ENCODE peak calls at places on chromosomes 13 and 19, in six cellular contexts. Y is lower leg skin, S is A549, L is body of pancreas, C is heart left ventricle, G is esophagus squamous epithelium. U is an unnamed sample.

GRCh38 chr13:24085662-24086061 is 74.9 kb upstream of the SPATA13 start:
- DNase-seq in Y (no peak), C (no peak), G (no peak), S (no peak), L (peak), U (no peak)

GRCh38 chr13:75825161-75825560 is 189.0 kb downstream of the LMO7 start:
- DNase-seq in C (no peak), S (no peak), G (no peak), Y (no peak), L (no peak), U (no peak)

GRCh38 chr13:57946361-57946760 is 314.8 kb downstream of the PCDH17 start:
- DNase-seq in G (no peak), Y (no peak), C (no peak), L (no peak), S (no peak), U (no peak)

GRCh38 chr13:96817336-96817941 is 176.8 kb downstream of the OXGR1 start:
- DNase-seq in L (no peak), Y (no peak), G (no peak), C (no peak), S (no peak), U (no peak)

GRCh38 chr19:31391518-31391917 is 42.3 kb upstream of the TSHZ3 start:
- DNase-seq in G (no peak), Y (no peak), C (no peak), S (no peak), L (no peak), U (no peak)

GRCh38 chr13:64075543-64076271 is 2660.1 kb upstream of the PCDH20 start:
- DNase-seq in G (no peak), C (peak), Y (no peak), L (no peak), S (no peak), U (no peak)

GRCh38 chr19:53908106-53908932 is 759 bp upstream of the CACNG7 start:
- DNase-seq in L (peak), C (no peak), S (peak), G (no peak), Y (no peak), U (peak)

GRCh38 chr13:80870186-80870585 is 529.3 kb upstream of the SPRY2 start:
- DNase-seq in S (no peak), Y (no peak), L (no peak), C (no peak), G (no peak), U (no peak)

GRCh38 chr19:54179921-54180452 is 7.0 kb upstream of the TMC4 start:
- DNase-seq in L (peak), C (no peak), G (no peak), S (no peak), Y (no peak), U (no peak)

GRCh38 chr19:10290876-10291553 is 1.3 kb downstream of the ICAM5 start:
- DNase-seq in Y (peak), C (peak), S (no peak), L (peak), G (no peak), U (no peak)

GRCh38 chr19:35872180-35872579 is 3.8 kb downstream of the APLP1 start:
- DNase-seq in L (no peak), S (no peak), G (no peak), Y (no peak), C (no peak), U (no peak)

GRCh38 chr19:4233282-4233853 is 4.0 kb downstream of the EBI3 start:
- DNase-seq in G (no peak), Y (no peak), S (no peak), C (peak), L (peak), U (no peak)

GRCh38 chr13:30898721-30899188 is 7.3 kb upstream of the MEDAG start:
- DNase-seq in G (no peak), S (no peak), L (no peak), Y (peak), C (no peak), U (no peak)

DNA sequence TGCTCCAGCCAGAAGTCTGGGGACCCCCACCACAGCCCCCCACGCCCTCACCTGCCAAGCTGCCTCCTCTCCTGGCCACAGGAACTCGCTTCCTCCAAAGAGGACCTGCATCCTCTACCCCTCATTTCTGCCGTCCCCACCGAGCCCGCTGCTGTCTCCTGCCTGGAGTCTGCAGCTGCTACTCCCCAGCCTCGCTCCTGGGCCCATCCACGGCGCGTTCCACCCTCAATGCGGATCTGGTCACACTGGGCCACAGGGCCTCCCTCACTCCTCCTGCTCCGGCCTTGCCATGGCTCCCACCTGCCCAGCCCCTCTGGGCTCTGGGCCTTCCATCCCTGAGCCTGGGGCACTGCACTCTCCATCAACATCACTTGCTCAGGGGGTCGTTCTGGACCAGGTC is 4.3 kb downstream of the BTBD2 start:
- DNase-seq in L (no peak), G (no peak), Y (no peak), S (no peak), C (no peak), U (no peak)
- TF ChIP-seq POLR2A in L (no peak), G (no peak), Y (no peak), S (no peak), C (no peak), U (no peak)

GRCh38 chr19:39310558-39311311 is 9.9 kb downstream of the LRFN1 start:
- DNase-seq in C (no peak), L (no peak), S (no peak), Y (no peak), G (no peak), U (no peak)
- TF ChIP-seq POLR2A in C (no peak), L (no peak), S (no peak), Y (no peak), G (no peak), U (no peak)

DNA sequence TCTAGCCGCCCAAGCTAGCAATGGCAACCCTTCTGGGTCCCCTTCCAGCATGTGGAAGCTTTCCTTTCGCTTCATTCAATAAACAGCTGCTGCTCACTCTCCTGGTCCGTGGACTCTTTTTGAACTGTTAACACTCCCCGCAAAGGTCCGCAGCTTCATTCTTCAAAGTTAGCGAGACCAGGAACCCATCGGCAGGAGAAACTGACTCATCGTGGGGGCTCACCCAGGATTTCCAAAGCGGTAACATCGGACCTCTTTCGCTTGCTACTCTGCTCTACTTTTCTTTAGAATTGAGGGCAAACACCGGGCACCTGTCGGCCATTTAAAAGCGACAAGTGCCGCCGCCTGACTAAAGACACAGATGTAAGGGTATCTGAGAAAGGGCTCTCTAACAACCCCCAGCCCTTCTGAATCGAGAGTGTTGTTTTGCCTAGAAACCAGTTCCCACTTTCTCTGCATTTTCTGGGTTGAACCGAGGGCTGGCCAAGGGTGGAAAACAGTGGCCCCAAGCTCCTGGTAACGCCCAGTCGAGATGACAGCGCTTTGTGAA is 5.8 kb downstream of the UBA52 start:
- DNase-seq in L (no peak), S (no peak), G (no peak), Y (no peak), C (no peak), U (no peak)
- TF ChIP-seq POLR2A in L (no peak), S (no peak), G (no peak), Y (no peak), C (no peak), U (peak)

DNA sequence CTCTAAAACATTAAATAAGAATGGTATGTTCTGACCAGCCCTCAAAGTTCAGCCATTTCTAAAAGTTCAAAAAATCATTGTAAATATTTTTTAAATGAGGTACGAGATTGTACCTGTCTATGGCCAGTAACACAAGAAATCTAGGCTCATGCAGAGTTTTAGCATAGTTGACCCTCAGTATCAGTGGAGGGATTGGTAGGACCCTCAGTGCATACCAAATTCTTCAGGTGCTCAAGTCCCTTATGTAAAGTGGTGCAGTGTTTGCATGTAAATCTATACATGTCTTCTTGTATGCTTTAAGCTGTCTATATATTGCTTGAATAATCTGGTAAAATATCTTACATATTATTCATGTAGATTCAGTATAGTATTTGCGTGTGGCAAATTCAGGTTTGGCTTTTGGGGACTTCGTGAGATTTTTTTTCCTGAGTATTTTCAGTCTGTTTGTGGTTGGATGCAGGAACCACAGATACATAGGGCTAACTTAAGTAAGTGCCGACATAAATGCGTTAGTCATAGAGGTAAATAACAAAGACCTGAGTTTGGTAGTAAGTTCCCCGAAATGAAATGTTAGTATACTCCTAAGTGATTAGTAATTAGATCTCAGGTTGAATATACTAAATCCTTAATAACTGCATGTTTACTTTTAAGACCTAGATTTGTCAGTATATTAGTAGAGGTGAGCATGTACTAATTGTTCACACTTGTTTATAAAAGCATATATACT is 7.8 kb downstream of the MIR17HG start:
- DNase-seq in L (no peak), S (no peak), C (no peak), Y (no peak), G (no peak), U (no peak)
- TF ChIP-seq POLR2A in L (no peak), S (no peak), C (no peak), Y (no peak), G (no peak), U (peak)

GRCh38 chr19:18672606-18673337 is 10.7 kb upstream of the CRTC1 start:
- DNase-seq in Y (no peak), G (no peak), S (no peak), C (no peak), L (no peak), U (no peak)

GRCh38 chr19:18674616-18675015 is 8.9 kb upstream of the CRTC1 start:
- DNase-seq in L (no peak), C (no peak), Y (no peak), S (no peak), G (no peak), U (no peak)

GRCh38 chr19:18675779-18676178 is 7.7 kb upstream of the CRTC1 start:
- DNase-seq in G (no peak), C (no peak), Y (no peak), S (no peak), L (no peak), U (no peak)

GRCh38 chr19:18676692-18677091 is 6.8 kb upstream of the CRTC1 start:
- DNase-seq in Y (no peak), S (no peak), L (no peak), C (no peak), G (no peak), U (no peak)

GRCh38 chr19:18677156-18677555 is 6.3 kb upstream of the CRTC1 start:
- DNase-seq in Y (no peak), S (no peak), C (no peak), L (no peak), G (no peak), U (no peak)
- TF ChIP-seq POLR2A in Y (no peak), S (no peak), C (no peak), L (no peak), G (no peak), U (no peak)

DNA sequence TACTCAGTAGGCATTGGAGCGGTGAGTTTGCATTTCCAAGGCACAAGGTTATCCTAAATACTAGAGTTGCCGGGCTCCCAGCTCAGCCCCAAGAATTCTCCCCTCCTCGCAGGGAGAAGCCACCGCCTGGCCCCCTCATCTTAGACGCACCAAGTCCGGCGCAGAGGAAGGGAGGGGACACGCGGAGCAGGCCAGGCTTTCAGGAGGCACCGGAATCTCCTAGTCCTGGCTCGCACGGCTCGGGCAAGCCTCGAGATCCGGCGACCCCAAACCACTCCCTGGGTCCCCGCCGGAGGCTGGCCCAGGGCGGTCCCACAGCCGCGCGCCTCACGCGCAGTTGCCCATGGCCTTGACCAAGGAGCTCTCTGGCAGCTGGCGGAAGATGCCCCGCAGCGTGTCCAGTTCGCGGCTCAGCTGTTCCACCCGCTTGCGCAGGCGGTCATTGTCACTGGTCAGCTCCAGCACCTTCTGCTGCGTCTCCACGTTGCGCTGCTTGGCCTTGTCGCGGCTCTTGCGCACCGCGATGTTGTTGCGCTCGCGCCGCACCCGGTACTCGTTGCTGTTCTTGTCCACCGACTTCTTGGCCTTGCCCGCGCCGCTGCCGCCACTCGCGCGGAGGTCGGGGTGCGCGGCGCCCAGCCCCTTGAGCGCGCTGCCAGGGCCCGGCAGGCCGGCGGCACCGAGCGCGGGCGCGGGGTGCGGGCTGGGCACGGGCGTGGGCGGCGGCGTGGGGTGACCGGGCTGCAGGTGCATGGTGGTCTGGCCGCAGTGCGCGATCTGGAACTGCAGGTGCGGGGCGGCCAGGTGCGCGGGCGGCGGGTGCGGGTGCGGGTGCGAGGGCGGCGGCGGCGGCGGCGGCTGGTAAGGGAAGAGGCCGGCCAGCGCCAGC is 1.1 kb downstream of the CEBPA start:
- DNase-seq in L (peak), G (no peak), S (no peak), Y (peak), C (peak), U (no peak)
- TF ChIP-seq POLR2A in L (no peak), G (no peak), S (no peak), Y (no peak), C (no peak), U (no peak)

GRCh38 chr19:42325896-42326771 is 699 bp downstream of the MEGF8 start:
- DNase-seq in S (peak), L (no peak), C (peak), Y (peak), G (no peak), U (no peak)

GRCh38 chr19:42326969-42327368 is 1.5 kb downstream of the MEGF8 start:
- DNase-seq in C (no peak), G (no peak), Y (no peak), S (no peak), L (no peak), U (no peak)

GRCh38 chr19:42324655-42325307 is 654 bp upstream of the MEGF8 start:
- DNase-seq in C (peak), S (no peak), G (no peak), Y (no peak), L (no peak), U (no peak)

GRCh38 chr19:42323852-42324654 is 1.4 kb upstream of the MEGF8 start:
- DNase-seq in G (no peak), L (peak), S (no peak), Y (no peak), C (peak), U (no peak)

DNA sequence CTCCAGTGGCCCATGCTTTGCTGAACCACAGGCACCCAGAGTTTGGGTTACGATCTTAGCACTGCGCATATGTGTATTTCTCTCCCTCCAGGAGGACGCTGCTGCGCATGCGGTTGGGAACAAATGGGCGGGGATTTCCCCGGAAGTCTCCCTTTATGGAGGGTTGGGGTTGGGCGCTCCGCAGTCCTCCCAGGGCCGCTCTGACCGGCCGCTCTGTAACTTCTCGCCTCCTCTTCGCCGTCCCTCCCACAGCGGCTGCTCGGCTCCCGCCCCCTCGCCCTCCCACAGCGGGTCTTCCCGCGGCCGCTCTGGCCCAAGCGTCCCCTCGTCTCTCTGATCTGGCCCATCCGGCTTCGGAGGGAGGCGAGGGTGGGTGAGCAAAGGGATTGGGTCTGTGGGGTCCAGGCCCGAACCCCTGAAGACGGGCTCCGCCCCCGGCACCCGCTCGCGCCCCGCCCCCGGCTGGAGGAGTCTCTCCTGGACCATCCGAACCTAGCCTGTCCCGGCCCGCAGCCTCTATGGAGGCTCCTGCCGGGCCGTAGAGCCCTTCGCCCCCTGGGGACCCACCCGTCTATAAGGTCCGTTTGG is at the start of gene MEGF8:
- DNase-seq in S (peak), G (peak), C (peak), L (peak), Y (peak), U (peak)
- TF ChIP-seq POLR2A in S (peak), G (no peak), C (peak), L (peak), Y (no peak), U (no peak)

GRCh38 chr19:15373644-15374043 is 5.9 kb downstream of the AKAP8 start:
- DNase-seq in S (no peak), Y (no peak), L (no peak), G (no peak), C (no peak), U (no peak)

GRCh38 chr19:15374105-15374651 is 5.4 kb downstream of the AKAP8 start:
- DNase-seq in S (no peak), Y (no peak), L (no peak), C (peak), G (no peak), U (no peak)

GRCh38 chr19:15371786-15372380 is 7.7 kb downstream of the AKAP8 start:
- DNase-seq in L (no peak), G (no peak), S (no peak), C (no peak), Y (no peak), U (no peak)

GRCh38 chr19:15372470-15372869 is 7.1 kb downstream of the AKAP8 start:
- DNase-seq in G (no peak), Y (no peak), C (no peak), L (no peak), S (no peak), U (no peak)

DNA sequence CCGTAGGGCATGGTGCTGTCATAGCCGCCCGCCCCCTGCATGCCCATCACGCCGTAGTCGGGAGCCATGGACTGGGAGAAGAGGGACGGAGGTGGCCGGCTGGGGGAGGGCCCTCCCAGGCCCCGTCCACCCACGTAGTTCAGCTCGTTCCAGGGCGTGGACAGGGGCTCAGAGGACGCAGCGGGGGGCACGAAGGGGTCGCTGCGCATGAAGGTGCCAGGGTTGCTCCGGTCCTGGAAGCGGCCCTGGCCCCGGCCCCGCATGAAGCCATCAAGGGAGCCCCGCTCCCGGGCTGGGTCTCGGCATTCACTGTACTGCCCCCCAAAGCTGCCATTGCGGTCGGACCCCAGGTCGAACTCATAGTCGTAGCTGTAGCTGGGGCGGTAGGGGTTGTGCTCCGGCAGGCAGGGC is 6.7 kb downstream of the AKAP8 start:
- DNase-seq in S (no peak), L (no peak), Y (no peak), C (no peak), G (no peak), U (no peak)
- TF ChIP-seq POLR2A in S (no peak), L (no peak), Y (no peak), C (no peak), G (no peak), U (no peak)

U was measured in GM12891.